ENCODE peak calls at places on chromosomes 12 and 14, in nine cellular contexts. P is NCI-H1092 treated with DMSO at 0.1 percent for 48 hours; K is GM13977; A is AG20443; L is stimulated activated CD4-positive, alpha-beta T cell treated with anti-CD3 and anti-CD28 coated beads, Interleukin-15, amount 100 ng/mL, for 24 hours; U is cardiac muscle cell; Z is thoracic aorta; M is activated CD4-positive, alpha-beta T cell treated with anti-CD3 and anti-CD28 coated beads, Interleukin-2, amount 10 ng/mL, durations not matched to agents 7 days and 5 days; B is hippocampal formation. Y is an unnamed sample.

GRCh38 chr14:85634205-85634604 is 104.3 kb downstream of the FLRT2 start:
- DNase-seq in P (no peak), K (no peak), A (no peak), L (no peak), U (no peak), Z (no peak), M (no peak), B (no peak), Y (no peak)

GRCh38 chr12:53184828-53185227 is 4.1 kb upstream of the CSAD start:
- DNase-seq in P (no peak), K (no peak), A (no peak), L (no peak), U (no peak), Z (no peak), M (no peak), B (no peak), Y (no peak)

GRCh38 chr14:71856199-71856919 is 75.9 kb upstream of the RGS6 start:
- DNase-seq in P (no peak), K (no peak), A (no peak), L (peak), U (no peak), Z (no peak), M (no peak), B (no peak), Y (no peak)

GRCh38 chr12:93135286-93136239 is 206.5 kb upstream of the EEA1 start:
- DNase-seq in P (peak), K (no peak), A (peak), L (no peak), U (no peak), Z (no peak), M (no peak), B (no peak), Y (no peak)

GRCh38 chr12:79373896-79374499 is 316.8 kb downstream of the PAWR start:
- DNase-seq in P (no peak), K (peak), A (peak), L (peak), U (peak), Z (no peak), M (no peak), B (no peak), Y (no peak)

GRCh38 chr12:47715393-47715876 is 9.6 kb upstream of the RPAP3 start:
- DNase-seq in P (peak), K (peak), A (peak), L (peak), U (peak), Z (no peak), M (peak), B (peak), Y (peak)

GRCh38 chr12:7091171-7091570 is 1.1 kb downstream of the C1R start:
- DNase-seq in P (no peak), K (no peak), A (no peak), L (no peak), U (no peak), Z (no peak), M (no peak), B (no peak), Y (no peak)

GRCh38 chr12:122393822-122394221 is 28.6 kb downstream of the CLIP1 start:
- DNase-seq in P (no peak), K (no peak), A (no peak), L (no peak), U (no peak), Z (no peak), M (peak), B (no peak), Y (no peak)

GRCh38 chr12:110540048-110540447 is 37.9 kb downstream of the RAD9B start:
- DNase-seq in P (no peak), K (no peak), A (no peak), L (no peak), U (no peak), Z (no peak), M (no peak), B (no peak), Y (no peak)

GRCh38 chr14:23364604-23365352 is at the start of gene EFS:
- DNase-seq in P (no peak), K (no peak), A (peak), L (no peak), U (no peak), Z (no peak), M (no peak), B (peak), Y (peak)

GRCh38 chr14:100538566-100539318 is 48.5 kb downstream of the BEGAIN start:
- DNase-seq in P (no peak), K (no peak), A (no peak), L (peak), U (no peak), Z (no peak), M (no peak), B (no peak), Y (no peak)

GRCh38 chr12:115507951-115508722 is 769.4 kb downstream of the MED13L start:
- DNase-seq in P (peak), K (no peak), A (no peak), L (no peak), U (peak), Z (no peak), M (no peak), B (peak), Y (no peak)

GRCh38 chr12:25714219-25714984 is 161.3 kb upstream of the LMNTD1 start:
- DNase-seq in P (no peak), K (no peak), A (no peak), L (no peak), U (no peak), Z (no peak), M (no peak), B (no peak), Y (no peak)

GRCh38 chr12:49344486-49345047 is 2.1 kb upstream of the DNAJC22 start:
- DNase-seq in P (no peak), K (no peak), A (peak), L (no peak), U (no peak), Z (no peak), M (no peak), B (no peak), Y (no peak)

GRCh38 chr12:89225401-89225800 is 126.9 kb downstream of the DUSP6 start:
- DNase-seq in P (no peak), K (peak), A (peak), L (peak), U (no peak), Z (no peak), M (peak), B (no peak), Y (no peak)

GRCh38 chr12:127550271-127550670 is 716.7 kb upstream of the TMEM132C start:
- DNase-seq in P (no peak), K (no peak), A (peak), L (no peak), U (no peak), Z (no peak), M (no peak), B (no peak), Y (no peak)

GRCh38 chr12:81222841-81223595 is 145.1 kb downstream of the ACSS3 start:
- DNase-seq in P (no peak), K (no peak), A (peak), L (no peak), U (no peak), Z (no peak), M (no peak), B (no peak), Y (no peak)

GRCh38 chr12:81078469-81079196 is 754 bp downstream of the ACSS3 start:
- DNase-seq in P (no peak), K (no peak), A (peak), L (no peak), U (peak), Z (peak), M (no peak), B (no peak), Y (peak)

GRCh38 chr14:28161040-28161439 is 605.5 kb upstream of the FOXG1 start:
- DNase-seq in P (no peak), K (no peak), A (no peak), L (no peak), U (no peak), Z (no peak), M (no peak), B (no peak), Y (no peak)

GRCh38 chr12:120528861-120529525 is at the start of gene COQ5:
- DNase-seq in P (peak), K (peak), A (peak), L (peak), U (peak), Z (peak), M (peak), B (peak), Y (peak)

Y was measured in tibial nerve.